ENCODE peak calls at places on chromosomes 4 and X, in five cellular contexts. One of them, this sample, is unnamed.

GRCh38 chr4:149031399-149031798 is 589.2 kb upstream of the NR3C2 start:
- DNase-seq in AG08396: no peak
- DNase-seq in PC-9: peak; percentile 40
- DNase-seq in ACHN: peak; percentile 19
- DNase-seq in foreskin melanocyte: no peak
- DNase-seq in this sample: peak; percentile 2

GRCh38 chr4:54497947-54498346 is 159.8 kb upstream of the KIT start:
- DNase-seq in AG08396: no peak
- DNase-seq in PC-9: no peak
- DNase-seq in ACHN: no peak
- DNase-seq in foreskin melanocyte: no peak
- DNase-seq in this sample: no peak

GRCh38 chr4:20412072-20412471 is 160.4 kb downstream of the SLIT2 start:
- DNase-seq in AG08396: no peak
- DNase-seq in PC-9: no peak
- DNase-seq in ACHN: no peak
- DNase-seq in foreskin melanocyte: no peak
- DNase-seq in this sample: no peak

GRCh38 chrX:15849555-15849954 is 5.1 kb downstream of the AP1S2 start:
- DNase-seq in AG08396: peak; percentile 23
- DNase-seq in PC-9: no peak
- DNase-seq in ACHN: no peak
- DNase-seq in foreskin melanocyte: no peak
- DNase-seq in this sample: no peak

GRCh38 chr4:87058272-87059073 is 123.7 kb downstream of the AFF1 start:
- DNase-seq in AG08396: no peak
- DNase-seq in PC-9: peak; percentile 43
- DNase-seq in ACHN: no peak
- DNase-seq in foreskin melanocyte: no peak
- DNase-seq in this sample: no peak

GRCh38 chrX:154918060-154918483 is 31.9 kb downstream of the F8A1 start:
- DNase-seq in AG08396: peak; percentile 57
- DNase-seq in PC-9: peak; percentile 69
- DNase-seq in ACHN: peak; percentile 55
- DNase-seq in foreskin melanocyte: peak; percentile 56
- DNase-seq in this sample: peak; percentile 43

GRCh38 chrX:131841496-131842410 is 181.3 kb upstream of the STK26 start:
- DNase-seq in AG08396: peak; percentile 63
- DNase-seq in PC-9: peak; percentile 78
- DNase-seq in ACHN: peak; percentile 42
- DNase-seq in foreskin melanocyte: peak; percentile 19
- DNase-seq in this sample: peak; percentile 21

GRCh38 chr4:158015241-158015640 is 157.6 kb downstream of the GASK1B start:
- DNase-seq in AG08396: no peak
- DNase-seq in PC-9: no peak
- DNase-seq in ACHN: peak; percentile 19
- DNase-seq in foreskin melanocyte: no peak
- DNase-seq in this sample: no peak

GRCh38 chrX:46588263-46588662 is 14.7 kb downstream of the CHST7 start:
- DNase-seq in AG08396: no peak
- DNase-seq in PC-9: no peak
- DNase-seq in ACHN: peak; percentile 40
- DNase-seq in foreskin melanocyte: peak; percentile 36
- DNase-seq in this sample: no peak

GRCh38 chr4:184066584-184067300 is 150.9 kb downstream of the ENPP6 start:
- DNase-seq in AG08396: no peak
- DNase-seq in PC-9: no peak
- DNase-seq in ACHN: no peak
- DNase-seq in foreskin melanocyte: no peak
- DNase-seq in this sample: no peak

GRCh38 chr4:97867557-97868091 is 275.7 kb downstream of the STPG2 start:
- DNase-seq in AG08396: no peak
- DNase-seq in PC-9: no peak
- DNase-seq in ACHN: no peak
- DNase-seq in foreskin melanocyte: peak; percentile 35
- DNase-seq in this sample: no peak

GRCh38 chrX:12984629-12985303 is 9.9 kb downstream of the TMSB4X start:
- DNase-seq in AG08396: peak; percentile 19
- DNase-seq in PC-9: peak; percentile 88
- DNase-seq in ACHN: no peak
- DNase-seq in foreskin melanocyte: no peak
- DNase-seq in this sample: peak; percentile 59

GRCh38 chr4:115671581-115671980 is 558.2 kb upstream of the NDST4 start:
- DNase-seq in AG08396: no peak
- DNase-seq in PC-9: no peak
- DNase-seq in ACHN: no peak
- DNase-seq in foreskin melanocyte: peak; percentile 11
- DNase-seq in this sample: no peak

GRCh38 chr4:13865871-13866669 is 238.5 kb upstream of the BOD1L1 start:
- DNase-seq in AG08396: no peak
- DNase-seq in PC-9: no peak
- DNase-seq in ACHN: no peak
- DNase-seq in foreskin melanocyte: no peak
- DNase-seq in this sample: no peak

GRCh38 chr4:183284965-183285364 is 35.1 kb downstream of the CLDN22 start:
- DNase-seq in AG08396: peak; percentile 69
- DNase-seq in PC-9: no peak
- DNase-seq in ACHN: no peak
- DNase-seq in foreskin melanocyte: no peak
- DNase-seq in this sample: no peak

GRCh38 chr4:76689079-76689817 is 208.7 kb downstream of the SOWAHB start:
- DNase-seq in AG08396: peak; percentile 68
- DNase-seq in PC-9: peak; percentile 68
- DNase-seq in ACHN: peak; percentile 50
- DNase-seq in foreskin melanocyte: no peak
- DNase-seq in this sample: peak; percentile 19

GRCh38 chrX:110346681-110347080 is 12.0 kb upstream of the RTL9 start:
- DNase-seq in AG08396: no peak
- DNase-seq in PC-9: no peak
- DNase-seq in ACHN: no peak
- DNase-seq in foreskin melanocyte: no peak
- DNase-seq in this sample: no peak

GRCh38 chrX:103356023-103356798 is at the start of gene TCEAL9:
- DNase-seq in AG08396: peak; percentile 58
- DNase-seq in PC-9: no peak
- DNase-seq in ACHN: peak; percentile 62
- DNase-seq in foreskin melanocyte: peak; percentile 63
- DNase-seq in this sample: peak; percentile 30

GRCh38 chrX:26032141-26032917 is 105.8 kb upstream of the MAGEB18 start:
- DNase-seq in AG08396: no peak
- DNase-seq in PC-9: no peak
- DNase-seq in ACHN: no peak
- DNase-seq in foreskin melanocyte: no peak
- DNase-seq in this sample: no peak

GRCh38 chrX:11188664-11189063 is 77.5 kb downstream of the HCCS start:
- DNase-seq in AG08396: peak; percentile 22
- DNase-seq in PC-9: no peak
- DNase-seq in ACHN: no peak
- DNase-seq in foreskin melanocyte: peak; percentile 18
- DNase-seq in this sample: no peak

GRCh38 chr4:61572160-61572559 is 372.0 kb downstream of the ADGRL3 start:
- DNase-seq in AG08396: no peak
- DNase-seq in PC-9: no peak
- DNase-seq in ACHN: peak; percentile 73
- DNase-seq in foreskin melanocyte: peak; percentile 57
- DNase-seq in this sample: peak; percentile 10

GRCh38 chrX:13742397-13743176 is 8.0 kb downstream of the OFD1 start:
- DNase-seq in AG08396: no peak
- DNase-seq in PC-9: no peak
- DNase-seq in ACHN: no peak
- DNase-seq in foreskin melanocyte: no peak
- DNase-seq in this sample: no peak

GRCh38 chrX:108312938-108313337 is 125.3 kb downstream of the COL4A6 start:
- DNase-seq in AG08396: peak; percentile 22
- DNase-seq in PC-9: peak; percentile 68
- DNase-seq in ACHN: peak; percentile 4
- DNase-seq in foreskin melanocyte: no peak
- DNase-seq in this sample: no peak

GRCh38 chr4:186424745-186425144 is 130.6 kb downstream of the MTNR1A start:
- DNase-seq in AG08396: no peak
- DNase-seq in PC-9: no peak
- DNase-seq in ACHN: no peak
- DNase-seq in foreskin melanocyte: no peak
- DNase-seq in this sample: no peak

GRCh38 chrX:106897259-106897658 is 5.9 kb downstream of the RIPPLY1 start:
- DNase-seq in AG08396: no peak
- DNase-seq in PC-9: no peak
- DNase-seq in ACHN: peak; percentile 62
- DNase-seq in foreskin melanocyte: no peak
- DNase-seq in this sample: no peak

GRCh38 chrX:19772759-19773623 is 114.4 kb downstream of the SH3KBP1 start:
- DNase-seq in AG08396: no peak
- DNase-seq in PC-9: no peak
- DNase-seq in ACHN: no peak
- DNase-seq in foreskin melanocyte: no peak
- DNase-seq in this sample: no peak

GRCh38 chr4:53141308-53141707 is 224.6 kb downstream of the SCFD2 start:
- DNase-seq in AG08396: no peak
- DNase-seq in PC-9: no peak
- DNase-seq in ACHN: no peak
- DNase-seq in foreskin melanocyte: no peak
- DNase-seq in this sample: no peak

GRCh38 chrX:109740076-109740809 is 7.2 kb upstream of the ACSL4 start:
- DNase-seq in AG08396: peak; percentile 22
- DNase-seq in PC-9: peak; percentile 73
- DNase-seq in ACHN: no peak
- DNase-seq in foreskin melanocyte: no peak
- DNase-seq in this sample: no peak

GRCh38 chr4:92328095-92328494 is 24.3 kb downstream of the GRID2 start:
- DNase-seq in AG08396: no peak
- DNase-seq in PC-9: no peak
- DNase-seq in ACHN: no peak
- DNase-seq in foreskin melanocyte: no peak
- DNase-seq in this sample: no peak

GRCh38 chrX:38018734-38019410 is 12.5 kb downstream of the SYTL5 start:
- DNase-seq in AG08396: no peak
- DNase-seq in PC-9: no peak
- DNase-seq in ACHN: no peak
- DNase-seq in foreskin melanocyte: no peak
- DNase-seq in this sample: no peak

GRCh38 chrX:17375361-17375630 is 296 bp downstream of the NHS start:
- DNase-seq in AG08396: peak; percentile 13
- DNase-seq in PC-9: no peak
- DNase-seq in ACHN: no peak
- DNase-seq in foreskin melanocyte: no peak
- DNase-seq in this sample: no peak

GRCh38 chrX:135327299-135327698 is 18.0 kb downstream of the ETDC start:
- DNase-seq in AG08396: peak; percentile 76
- DNase-seq in PC-9: no peak
- DNase-seq in ACHN: peak; percentile 19
- DNase-seq in foreskin melanocyte: no peak
- DNase-seq in this sample: no peak

GRCh38 chr4:38366451-38366850 is 297.5 kb upstream of the KLF3 start:
- DNase-seq in AG08396: no peak
- DNase-seq in PC-9: no peak
- DNase-seq in ACHN: no peak
- DNase-seq in foreskin melanocyte: no peak
- DNase-seq in this sample: no peak

GRCh38 chr4:176191974-176192373 is 3.4 kb downstream of the SPATA4 start:
- DNase-seq in AG08396: no peak
- DNase-seq in PC-9: no peak
- DNase-seq in ACHN: peak; percentile 8
- DNase-seq in foreskin melanocyte: no peak
- DNase-seq in this sample: no peak

GRCh38 chrX:145817299-145817665 is 347 bp upstream of the SLITRK2 start:
- DNase-seq in AG08396: peak; percentile 30
- DNase-seq in PC-9: no peak
- DNase-seq in ACHN: no peak
- DNase-seq in foreskin melanocyte: no peak
- DNase-seq in this sample: no peak

This sample was measured in HTR-8/SVneo.